ENCODE peak calls at places on chromosomes 12 and 14, in four cellular contexts. P, I, N and L are unnamed samples.

GRCh38 chr14:83260751-83261150 is 1727.1 kb upstream of the SEL1L start:
- DNase-seq in P (no peak), I (no peak), N (no peak), L (no peak)

GRCh38 chr12:132665794-132666193 is 21.3 kb downstream of the POLE start:
- DNase-seq in P (no peak), I (no peak), N (no peak), L (no peak)

GRCh38 chr12:6426882-6427671 is 17.7 kb upstream of the CD27 start:
- DNase-seq in P (no peak), I (no peak), N (peak; percentile 97), L (no peak)

GRCh38 chr12:18414671-18415070 is 153.4 kb downstream of the PIK3C2G start:
- DNase-seq in P (no peak), I (no peak), N (no peak), L (no peak)

GRCh38 chr14:61564623-61565091 is 130.7 kb upstream of the HIF1A start:
- DNase-seq in P (peak; percentile 18), I (no peak), N (no peak), L (no peak)

GRCh38 chr12:128467882-128468281 is 200.9 kb downstream of the TMEM132C start:
- DNase-seq in P (no peak), I (no peak), N (no peak), L (no peak)

GRCh38 chr12:5487971-5488955 is 56.4 kb downstream of the NTF3 start:
- DNase-seq in P (no peak), I (no peak), N (no peak), L (no peak)

GRCh38 chr12:30041096-30041495 is 257.4 kb upstream of the TMTC1 start:
- DNase-seq in P (no peak), I (no peak), N (no peak), L (no peak)

GRCh38 chr12:122788387-122788786 is 14.0 kb downstream of the CCDC62 start:
- DNase-seq in P (no peak), I (no peak), N (no peak), L (no peak)

GRCh38 chr14:101065696-101066694 is 162.5 kb upstream of the RTL1 start:
- DNase-seq in P (no peak), I (no peak), N (no peak), L (peak; percentile 8)

GRCh38 chr14:50947446-50947845 is 3.2 kb upstream of the PYGL start:
- DNase-seq in P (no peak), I (no peak), N (no peak), L (no peak)

GRCh38 chr12:62272936-62273552 is 12.8 kb downstream of the USP15 start:
- DNase-seq in P (no peak), I (no peak), N (no peak), L (no peak)

GRCh38 chr12:53712059-53712643 is 15.1 kb downstream of the CALCOCO1 start:
- DNase-seq in P (no peak), I (no peak), N (no peak), L (no peak)

GRCh38 chr12:114272071-114272470 is 133.9 kb downstream of the TBX5 start:
- DNase-seq in P (no peak), I (no peak), N (no peak), L (no peak)

GRCh38 chr14:92248638-92249037 is 74.3 kb upstream of the SLC24A4 start:
- DNase-seq in P (no peak), I (no peak), N (no peak), L (no peak)

GRCh38 chr12:59086124-59086523 is 165.8 kb upstream of the LRIG3 start:
- DNase-seq in P (no peak), I (no peak), N (no peak), L (no peak)

GRCh38 chr14:22570132-22570949 is 18.7 kb downstream of the DAD1 start:
- DNase-seq in P (peak; percentile 71), I (peak; percentile 71), N (peak; percentile 99), L (peak; percentile 84)

DNA sequence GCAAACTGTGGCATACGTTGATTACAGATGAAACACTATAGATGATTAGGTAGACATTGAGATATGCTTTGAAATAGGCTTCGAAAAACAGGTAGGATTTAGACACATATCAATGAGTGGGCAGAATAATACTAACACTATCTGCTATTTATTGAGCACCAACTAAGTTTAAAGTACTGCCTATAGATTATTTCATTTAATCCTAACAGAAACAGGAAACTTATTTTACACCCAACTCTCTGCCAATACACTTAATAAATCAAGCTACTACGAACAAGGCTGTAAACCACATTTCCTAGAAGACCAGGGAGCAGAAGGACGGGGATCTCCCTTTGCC is 363 bp upstream of the VRK1 start:
- DNase-seq in P (no peak), I (no peak), N (no peak), L (no peak)
- TF ChIP-seq USF1 in P (no peak), I (no peak), N (no peak), L (no peak)

GRCh38 chr14:65826946-65827345 is 414.4 kb downstream of the FUT8 start:
- DNase-seq in P (no peak), I (no peak), N (no peak), L (no peak)
- TF ChIP-seq USF1 in P (no peak), I (no peak), N (no peak), L (no peak)

GRCh38 chr12:72293701-72294100 is 21.5 kb downstream of the TRHDE start:
- DNase-seq in P (no peak), I (no peak), N (no peak), L (no peak)

GRCh38 chr12:72297666-72298065 is 25.5 kb downstream of the TRHDE start:
- DNase-seq in P (no peak), I (no peak), N (no peak), L (no peak)

GRCh38 chr12:72295101-72295500 is 22.9 kb downstream of the TRHDE start:
- DNase-seq in P (no peak), I (no peak), N (no peak), L (no peak)

GRCh38 chr12:72295744-72296143 is 23.6 kb downstream of the TRHDE start:
- DNase-seq in P (no peak), I (no peak), N (no peak), L (no peak)

GRCh38 chr12:72296389-72296788 is 24.2 kb downstream of the TRHDE start:
- DNase-seq in P (no peak), I (no peak), N (no peak), L (no peak)
- TF ChIP-seq USF1 in P (no peak), I (no peak), N (no peak), L (no peak)

DNA sequence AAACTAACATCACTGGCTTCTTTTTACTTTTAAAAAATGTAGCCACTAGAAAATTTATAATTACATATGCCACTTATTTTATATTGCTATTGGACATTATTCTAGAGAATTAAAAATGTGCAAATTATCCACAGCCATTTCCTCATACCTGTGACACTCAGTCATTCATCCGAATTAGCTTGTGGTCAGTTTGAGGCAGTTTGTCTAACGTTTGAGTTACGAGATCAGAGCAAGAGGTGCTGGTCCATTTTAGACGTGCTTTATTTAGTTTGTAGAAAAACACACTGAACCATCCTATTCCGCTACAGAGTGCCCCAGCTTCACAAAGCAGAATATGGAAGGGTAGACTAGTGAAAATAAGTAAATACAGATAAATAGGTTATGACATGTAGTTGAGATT is 513.0 kb downstream of the NRXN3 start:
- DNase-seq in P (no peak), I (no peak), N (no peak), L (no peak)
- TF ChIP-seq USF1 in P (no peak), I (no peak), N (no peak), L (no peak)

GRCh38 chr12:108180255-108181094 is 51.4 kb downstream of the WSCD2 start:
- DNase-seq in P (no peak), I (no peak), N (peak; percentile 8), L (no peak)
- TF ChIP-seq USF1 in P (no peak), I (no peak), N (no peak), L (no peak)

DNA sequence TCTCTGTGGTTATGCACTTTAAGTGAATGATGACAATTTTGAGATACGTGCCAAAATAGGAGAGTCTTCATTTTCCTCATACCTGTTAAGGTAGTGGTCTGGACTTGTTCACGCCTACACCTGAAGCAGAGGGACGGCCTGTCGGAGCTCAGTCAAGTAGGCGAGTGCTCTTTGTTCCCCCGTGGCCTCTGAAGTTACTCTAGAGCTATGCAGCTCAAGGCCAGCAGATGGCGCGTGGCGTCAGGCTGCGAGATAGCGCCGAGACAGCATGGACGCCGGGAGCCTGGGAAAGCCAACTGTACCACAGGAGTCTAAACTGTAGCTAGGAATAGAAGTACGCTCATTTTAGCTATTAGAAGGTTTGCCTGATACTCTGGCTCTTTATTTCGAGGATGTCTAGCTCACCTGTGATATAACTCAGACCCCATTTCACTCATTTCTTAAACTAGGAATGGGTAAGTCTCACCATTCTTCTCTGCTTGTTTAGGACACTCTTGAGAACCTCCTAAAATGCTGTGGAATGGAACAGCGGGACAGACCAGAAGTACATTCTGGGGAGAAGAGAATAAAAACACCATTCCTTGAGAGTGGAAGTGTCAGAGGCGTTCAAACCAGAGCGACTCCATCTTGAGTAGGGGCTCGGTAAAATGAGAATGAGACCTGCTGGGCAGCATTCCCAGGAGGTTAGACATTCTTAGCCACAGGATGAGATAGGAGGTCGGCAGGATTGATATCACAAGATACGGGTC is 267.4 kb upstream of the HMGA2 start:
- DNase-seq in P (peak; percentile 74), I (peak; percentile 68), N (peak; percentile 9), L (peak; percentile 86)
- TF ChIP-seq USF1 in P (no peak), I (no peak), N (no peak), L (no peak)

DNA sequence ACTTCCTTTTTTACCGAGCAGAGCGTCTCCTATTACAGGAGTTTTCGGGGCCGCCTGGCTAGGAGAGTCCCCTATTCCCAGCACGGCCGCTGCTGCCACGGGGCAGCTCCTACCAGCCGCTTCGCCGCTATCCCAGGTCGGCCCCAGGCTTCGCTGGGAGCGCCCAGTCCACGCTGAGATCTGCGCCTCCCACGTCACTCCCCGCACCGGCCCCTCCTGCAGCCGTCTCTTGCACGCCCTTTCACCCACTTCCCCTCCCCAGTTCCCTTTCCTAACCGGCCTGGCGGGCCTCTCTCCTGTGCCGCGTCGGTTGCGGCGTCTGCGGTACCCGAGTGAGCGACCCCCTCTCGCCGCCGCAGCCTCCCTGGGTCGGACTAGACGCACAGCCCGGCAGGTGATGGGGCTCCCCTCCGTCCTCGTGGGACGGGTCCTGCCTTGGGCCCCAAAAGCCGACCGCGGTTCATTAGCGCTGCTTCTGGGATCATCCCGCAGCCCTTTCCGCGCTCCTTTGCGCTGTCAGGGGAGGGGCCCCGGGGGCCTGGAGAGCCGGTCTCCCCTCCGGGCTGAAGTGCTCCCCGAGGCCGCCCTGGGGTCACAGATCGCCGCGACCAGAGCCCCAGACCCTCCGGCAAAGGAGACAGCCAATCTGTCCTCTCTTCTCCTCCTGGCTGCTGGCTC is 1318.4 kb downstream of the TMEM121 start:
- DNase-seq in P (no peak), I (peak; percentile 58), N (no peak), L (no peak)
- TF ChIP-seq USF1 in P (no peak), I (no peak), N (no peak), L (no peak)

DNA sequence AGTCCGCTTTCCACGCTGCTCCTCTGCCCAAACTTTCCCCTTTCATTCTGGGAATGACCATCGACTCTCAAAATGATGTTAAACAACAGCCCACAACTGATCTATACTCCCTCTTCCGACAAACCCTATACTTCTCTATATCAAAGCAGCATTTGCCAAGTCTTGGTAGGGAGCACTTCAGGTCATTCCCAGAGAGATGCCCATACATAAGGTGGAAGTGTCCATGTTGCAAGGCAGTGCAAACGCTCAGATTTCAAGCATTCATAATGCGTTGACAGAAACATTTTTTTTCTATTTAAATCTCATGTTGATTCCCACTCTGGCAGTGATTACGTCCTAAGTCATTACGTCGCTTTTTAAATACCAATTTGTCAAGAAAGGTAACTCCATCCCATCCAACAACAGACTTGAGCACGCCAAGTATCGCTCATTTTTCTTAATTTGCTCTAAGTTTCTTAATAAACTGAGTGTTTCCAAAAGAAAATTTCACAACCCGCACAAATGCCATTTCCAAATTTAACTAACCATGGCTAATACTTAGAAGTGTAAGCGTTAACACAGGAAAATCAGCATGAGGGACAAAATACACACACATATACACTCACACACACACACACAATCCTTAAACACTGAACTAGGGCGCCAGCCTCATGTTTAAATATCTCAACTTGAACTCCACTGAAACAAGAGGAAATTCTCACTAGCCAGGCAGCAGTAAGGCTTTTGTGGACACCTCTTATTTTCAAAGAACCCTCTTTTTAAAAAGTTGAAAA is 1.1 kb downstream of the GXYLT1 start:
- DNase-seq in P (no peak), I (peak; percentile 34), N (no peak), L (no peak)
- TF ChIP-seq USF1 in P (no peak), I (no peak), N (no peak), L (no peak)